ENCODE peak calls at places on chromosomes 16 and 17, in six cellular contexts. One of them, this sample, is unnamed.

GRCh38 chr17:79732804-79733691 is 2.3 kb downstream of the ENPP7 start:
- DNase-seq in hepatic stellate cell: peak; percentile 43
- DNase-seq in NCI-H2171 treated with DMSO at 0.1 percent for 48 hours: no peak
- DNase-seq in mucosa of descending colon: no peak
- DNase-seq in stimulated activated CD4-positive, alpha-beta T cell treated with anti-CD3 and anti-CD28 coated beads, TNF-alpha, amount 100 ng/mL, for 48 hours: no peak
- DNase-seq in kidney glomerular epithelial cell: no peak
- DNase-seq in this sample: peak; percentile 14

GRCh38 chr16:528111-529011 is 849 bp downstream of the CAPN15 start:
- DNase-seq in hepatic stellate cell: peak; percentile 66
- DNase-seq in NCI-H2171 treated with DMSO at 0.1 percent for 48 hours: no peak
- DNase-seq in mucosa of descending colon: peak; percentile 80
- DNase-seq in kidney glomerular epithelial cell: peak; percentile 60
- DNase-seq in stimulated activated CD4-positive, alpha-beta T cell treated with anti-CD3 and anti-CD28 coated beads, TNF-alpha, amount 100 ng/mL, for 48 hours: no peak
- DNase-seq in this sample: peak; percentile 93

GRCh38 chr16:8346291-8346690 is 244.0 kb downstream of the TMEM114 start:
- DNase-seq in kidney glomerular epithelial cell: no peak
- DNase-seq in hepatic stellate cell: no peak
- DNase-seq in NCI-H2171 treated with DMSO at 0.1 percent for 48 hours: no peak
- DNase-seq in stimulated activated CD4-positive, alpha-beta T cell treated with anti-CD3 and anti-CD28 coated beads, TNF-alpha, amount 100 ng/mL, for 48 hours: no peak
- DNase-seq in mucosa of descending colon: no peak
- DNase-seq in this sample: no peak

GRCh38 chr16:19366384-19366783 is 51.3 kb upstream of the TMC5 start:
- DNase-seq in mucosa of descending colon: no peak
- DNase-seq in stimulated activated CD4-positive, alpha-beta T cell treated with anti-CD3 and anti-CD28 coated beads, TNF-alpha, amount 100 ng/mL, for 48 hours: no peak
- DNase-seq in hepatic stellate cell: no peak
- DNase-seq in kidney glomerular epithelial cell: no peak
- DNase-seq in NCI-H2171 treated with DMSO at 0.1 percent for 48 hours: no peak
- DNase-seq in this sample: no peak

GRCh38 chr16:85004587-85005205 is 6.6 kb downstream of the ZDHHC7 start:
- DNase-seq in stimulated activated CD4-positive, alpha-beta T cell treated with anti-CD3 and anti-CD28 coated beads, TNF-alpha, amount 100 ng/mL, for 48 hours: no peak
- DNase-seq in NCI-H2171 treated with DMSO at 0.1 percent for 48 hours: no peak
- DNase-seq in mucosa of descending colon: no peak
- DNase-seq in kidney glomerular epithelial cell: peak; percentile 90
- DNase-seq in hepatic stellate cell: peak; percentile 93
- DNase-seq in this sample: no peak

GRCh38 chr16:66300037-66300436 is 66.5 kb upstream of the CDH5 start:
- DNase-seq in NCI-H2171 treated with DMSO at 0.1 percent for 48 hours: no peak
- DNase-seq in stimulated activated CD4-positive, alpha-beta T cell treated with anti-CD3 and anti-CD28 coated beads, TNF-alpha, amount 100 ng/mL, for 48 hours: no peak
- DNase-seq in hepatic stellate cell: no peak
- DNase-seq in mucosa of descending colon: no peak
- DNase-seq in kidney glomerular epithelial cell: no peak
- DNase-seq in this sample: no peak

GRCh38 chr17:33154869-33155455 is 138.1 kb downstream of the ASIC2 start:
- DNase-seq in mucosa of descending colon: no peak
- DNase-seq in kidney glomerular epithelial cell: no peak
- DNase-seq in hepatic stellate cell: no peak
- DNase-seq in stimulated activated CD4-positive, alpha-beta T cell treated with anti-CD3 and anti-CD28 coated beads, TNF-alpha, amount 100 ng/mL, for 48 hours: no peak
- DNase-seq in NCI-H2171 treated with DMSO at 0.1 percent for 48 hours: peak; percentile 76
- DNase-seq in this sample: no peak

GRCh38 chr16:85621698-85622433 is 8.7 kb downstream of the GSE1 start:
- DNase-seq in hepatic stellate cell: no peak
- DNase-seq in kidney glomerular epithelial cell: no peak
- DNase-seq in stimulated activated CD4-positive, alpha-beta T cell treated with anti-CD3 and anti-CD28 coated beads, TNF-alpha, amount 100 ng/mL, for 48 hours: no peak
- DNase-seq in mucosa of descending colon: no peak
- DNase-seq in NCI-H2171 treated with DMSO at 0.1 percent for 48 hours: no peak
- DNase-seq in this sample: no peak